ENCODE peak calls at places on chromosome 17, in six cellular contexts. V, E, T, Q, C and K are unnamed samples.

GRCh38 chr17:66716236-66717026 is 118.5 kb upstream of the CACNG5 start:
- DNase-seq in V (no peak), E (no peak), T (peak; percentile 77), Q (no peak), C (peak; percentile 24), K (no peak)

GRCh38 chr17:7262192-7263070 is at the start of gene CLDN7:
- DNase-seq in V (no peak), E (peak; percentile 22), T (peak; percentile 39), Q (no peak), C (no peak), K (no peak)

GRCh38 chr17:7839199-7839889 is 5.3 kb downstream of the KDM6B start:
- DNase-seq in V (peak; percentile 82), E (no peak), T (no peak), Q (no peak), C (no peak), K (no peak)

GRCh38 chr17:33858121-33858520 is 397.0 kb upstream of the CCL2 start:
- DNase-seq in V (no peak), E (no peak), T (no peak), Q (no peak), C (no peak), K (no peak)

GRCh38 chr17:35313875-35314409 is 59.5 kb downstream of the SLFN11 start:
- DNase-seq in V (peak; percentile 83), E (peak; percentile 20), T (no peak), Q (no peak), C (no peak), K (peak; percentile 2)

GRCh38 chr17:56426901-56427300 is 166.6 kb upstream of the NOG start:
- DNase-seq in V (no peak), E (no peak), T (no peak), Q (no peak), C (no peak), K (no peak)

GRCh38 chr17:66272699-66273390 is 29.6 kb upstream of the PRKCA start:
- DNase-seq in V (no peak), E (no peak), T (no peak), Q (no peak), C (no peak), K (no peak)

GRCh38 chr17:28912281-28912937 is 9.5 kb upstream of the DHRS13 start:
- DNase-seq in V (no peak), E (no peak), T (no peak), Q (no peak), C (no peak), K (no peak)

GRCh38 chr17:45177563-45177962 is 15.9 kb downstream of the HEXIM2 start:
- DNase-seq in V (no peak), E (no peak), T (no peak), Q (no peak), C (no peak), K (no peak)

GRCh38 chr17:46842835-46843234 is 8.5 kb upstream of the WNT9B start:
- DNase-seq in V (no peak), E (no peak), T (no peak), Q (no peak), C (no peak), K (no peak)

GRCh38 chr17:75130632-75131277 is 787 bp downstream of the NT5C start:
- DNase-seq in V (no peak), E (no peak), T (peak; percentile 78), Q (peak; percentile 47), C (peak; percentile 50), K (peak; percentile 30)

GRCh38 chr17:3167574-3167973 is 29.7 kb upstream of the OR1A2 start:
- DNase-seq in V (no peak), E (no peak), T (no peak), Q (no peak), C (no peak), K (peak; percentile 59)

GRCh38 chr17:81474958-81475357 is 37.6 kb downstream of the ACTG1 start:
- DNase-seq in V (no peak), E (no peak), T (no peak), Q (no peak), C (no peak), K (no peak)

GRCh38 chr17:15485045-15485444 is 17.6 kb upstream of the CDRT4 start:
- DNase-seq in V (no peak), E (no peak), T (no peak), Q (no peak), C (no peak), K (no peak)

GRCh38 chr17:65131946-65132345 is 5.2 kb upstream of the RGS9 start:
- DNase-seq in V (no peak), E (no peak), T (no peak), Q (no peak), C (no peak), K (no peak)

GRCh38 chr17:45101883-45102811 is 30.2 kb downstream of the PLCD3 start:
- DNase-seq in V (no peak), E (no peak), T (no peak), Q (no peak), C (no peak), K (no peak)

GRCh38 chr17:31900877-31901276 is 631 bp downstream of the UTP6 start:
- DNase-seq in V (no peak), E (no peak), T (no peak), Q (no peak), C (no peak), K (no peak)

GRCh38 chr17:60095381-60095780 is 16.7 kb upstream of the HEATR6 start:
- DNase-seq in V (no peak), E (no peak), T (no peak), Q (no peak), C (no peak), K (no peak)

GRCh38 chr17:50428831-50429424 is 2.9 kb downstream of the ACSF2 start:
- DNase-seq in V (no peak), E (no peak), T (no peak), Q (no peak), C (no peak), K (no peak)

GRCh38 chr17:59287887-59288286 is 43.6 kb upstream of the YPEL2 start:
- DNase-seq in V (no peak), E (no peak), T (no peak), Q (no peak), C (no peak), K (no peak)

GRCh38 chr17:75504347-75505151 is 10.8 kb downstream of the CASKIN2 start:
- DNase-seq in V (no peak), E (peak; percentile 41), T (no peak), Q (no peak), C (no peak), K (peak; percentile 51)

GRCh38 chr17:48484850-48485249 is 46.0 kb downstream of the HOXB1 start:
- DNase-seq in V (no peak), E (no peak), T (no peak), Q (no peak), C (no peak), K (no peak)

GRCh38 chr17:67629963-67630320 is 87.8 kb upstream of the NOL11 start:
- DNase-seq in V (no peak), E (no peak), T (no peak), Q (no peak), C (no peak), K (no peak)